ENCODE peak calls at places on chromosomes 6 and 20, in ten cellular contexts. One of them, this sample, is unnamed.

GRCh38 chr6:105748737-105749161 is 337.4 kb upstream of the PRDM1 start:
- DNase-seq in nucleus accumbens: no peak
- DNase-seq in Calu3: no peak
- DNase-seq in hippocampal formation: no peak
- DNase-seq in HuH-7.5: no peak
- DNase-seq in naive B cell: no peak
- DNase-seq in tibial artery: no peak
- DNase-seq in mesendoderm: peak; percentile 61
- DNase-seq in H54: no peak
- DNase-seq in NCI-H1694 treated with DMSO at 0.1 percent for 48 hours: no peak
- DNase-seq in this sample: no peak

GRCh38 chr6:115830895-115831294 is 229.8 kb downstream of the FRK start:
- DNase-seq in nucleus accumbens: no peak
- DNase-seq in Calu3: peak; percentile 16
- DNase-seq in hippocampal formation: no peak
- DNase-seq in HuH-7.5: peak; percentile 22
- DNase-seq in naive B cell: no peak
- DNase-seq in tibial artery: no peak
- DNase-seq in mesendoderm: no peak
- DNase-seq in H54: no peak
- DNase-seq in NCI-H1694 treated with DMSO at 0.1 percent for 48 hours: no peak
- DNase-seq in this sample: no peak

GRCh38 chr20:33787253-33787891 is 23.8 kb upstream of the CHMP4B start:
- DNase-seq in nucleus accumbens: no peak
- DNase-seq in Calu3: no peak
- DNase-seq in hippocampal formation: no peak
- DNase-seq in HuH-7.5: no peak
- DNase-seq in naive B cell: no peak
- DNase-seq in tibial artery: no peak
- DNase-seq in mesendoderm: no peak
- DNase-seq in H54: no peak
- DNase-seq in NCI-H1694 treated with DMSO at 0.1 percent for 48 hours: no peak
- DNase-seq in this sample: no peak

GRCh38 chr20:43939762-43940121 is 25.1 kb downstream of the TOX2 start:
- DNase-seq in nucleus accumbens: no peak
- DNase-seq in Calu3: no peak
- DNase-seq in hippocampal formation: no peak
- DNase-seq in HuH-7.5: no peak
- DNase-seq in naive B cell: no peak
- DNase-seq in tibial artery: no peak
- DNase-seq in mesendoderm: no peak
- DNase-seq in H54: peak; percentile 55
- DNase-seq in NCI-H1694 treated with DMSO at 0.1 percent for 48 hours: no peak
- DNase-seq in this sample: no peak

GRCh38 chr6:24205020-24205492 is 79.0 kb downstream of the NRSN1 start:
- DNase-seq in nucleus accumbens: no peak
- DNase-seq in Calu3: peak; percentile 50
- DNase-seq in hippocampal formation: peak; percentile 32
- DNase-seq in HuH-7.5: no peak
- DNase-seq in naive B cell: peak; percentile 11
- DNase-seq in tibial artery: no peak
- DNase-seq in mesendoderm: peak; percentile 51
- DNase-seq in H54: no peak
- DNase-seq in NCI-H1694 treated with DMSO at 0.1 percent for 48 hours: peak; percentile 59
- DNase-seq in this sample: peak; percentile 17

GRCh38 chr6:26305097-26305841 is 59.7 kb upstream of the BTN3A2 start:
- DNase-seq in nucleus accumbens: peak; percentile 8
- DNase-seq in Calu3: peak; percentile 47
- DNase-seq in hippocampal formation: peak; percentile 62
- DNase-seq in HuH-7.5: no peak
- DNase-seq in naive B cell: peak; percentile 50
- DNase-seq in tibial artery: no peak
- DNase-seq in mesendoderm: peak; percentile 93
- DNase-seq in H54: no peak
- DNase-seq in NCI-H1694 treated with DMSO at 0.1 percent for 48 hours: peak; percentile 32
- DNase-seq in this sample: no peak

GRCh38 chr6:169893624-169894023 is 142.2 kb downstream of the ERMARD start:
- DNase-seq in nucleus accumbens: no peak
- DNase-seq in Calu3: no peak
- DNase-seq in hippocampal formation: no peak
- DNase-seq in HuH-7.5: no peak
- DNase-seq in naive B cell: no peak
- DNase-seq in tibial artery: no peak
- DNase-seq in mesendoderm: no peak
- DNase-seq in H54: no peak
- DNase-seq in NCI-H1694 treated with DMSO at 0.1 percent for 48 hours: no peak
- DNase-seq in this sample: no peak

GRCh38 chr20:38550274-38550673 is 30.7 kb upstream of the ADIG start:
- DNase-seq in nucleus accumbens: no peak
- DNase-seq in Calu3: no peak
- DNase-seq in hippocampal formation: no peak
- DNase-seq in HuH-7.5: no peak
- DNase-seq in naive B cell: no peak
- DNase-seq in tibial artery: no peak
- DNase-seq in mesendoderm: peak; percentile 39
- DNase-seq in H54: no peak
- DNase-seq in NCI-H1694 treated with DMSO at 0.1 percent for 48 hours: no peak
- DNase-seq in this sample: no peak

This sample was measured in GM20000.